ENCODE peak calls at places on chromosomes 6 and 20, in eight cellular contexts. One of them, this sample, is unnamed.

GRCh38 chr6:161836643-161837448 is 563.0 kb upstream of the AGPAT4 start:
- DNase-seq in iPS-NIHi11: no peak
- DNase-seq in Calu3: peak
- DNase-seq in NCI-H1105: no peak
- DNase-seq in endothelial cell: no peak
- DNase-seq in D341Med: no peak
- DNase-seq in HCEC 1CT: no peak
- DNase-seq in mesothelial cell of epicardium: no peak
- DNase-seq in this sample: no peak

GRCh38 chr6:129598244-129599187 is 111.5 kb downstream of the ARHGAP18 start:
- DNase-seq in iPS-NIHi11: peak
- DNase-seq in Calu3: peak
- DNase-seq in NCI-H1105: peak
- DNase-seq in endothelial cell: peak
- DNase-seq in D341Med: peak
- DNase-seq in HCEC 1CT: peak
- DNase-seq in mesothelial cell of epicardium: no peak
- DNase-seq in this sample: no peak

GRCh38 chr6:113432729-113433505 is 424.2 kb upstream of the MARCKS start:
- DNase-seq in iPS-NIHi11: no peak
- DNase-seq in Calu3: no peak
- DNase-seq in NCI-H1105: no peak
- DNase-seq in endothelial cell: no peak
- DNase-seq in D341Med: no peak
- DNase-seq in HCEC 1CT: peak
- DNase-seq in mesothelial cell of epicardium: no peak
- DNase-seq in this sample: no peak

GRCh38 chr6:111011360-111012142 is 29.7 kb downstream of the RPF2 start:
- DNase-seq in iPS-NIHi11: peak
- DNase-seq in Calu3: peak
- DNase-seq in NCI-H1105: peak
- DNase-seq in endothelial cell: peak
- DNase-seq in D341Med: peak
- DNase-seq in HCEC 1CT: peak
- DNase-seq in mesothelial cell of epicardium: no peak
- DNase-seq in this sample: no peak

GRCh38 chr6:11085758-11086435 is 7.7 kb upstream of the SMIM13 start:
- DNase-seq in iPS-NIHi11: no peak
- DNase-seq in Calu3: no peak
- DNase-seq in NCI-H1105: no peak
- DNase-seq in endothelial cell: no peak
- DNase-seq in D341Med: no peak
- DNase-seq in HCEC 1CT: no peak
- DNase-seq in mesothelial cell of epicardium: peak
- DNase-seq in this sample: no peak

GRCh38 chr20:21090738-21091120 is 15.4 kb downstream of the LINC00237 start:
- DNase-seq in iPS-NIHi11: no peak
- DNase-seq in Calu3: no peak
- DNase-seq in NCI-H1105: peak
- DNase-seq in endothelial cell: no peak
- DNase-seq in D341Med: no peak
- DNase-seq in HCEC 1CT: no peak
- DNase-seq in mesothelial cell of epicardium: no peak
- DNase-seq in this sample: no peak

GRCh38 chr20:1946762-1947534 is 46.9 kb downstream of the PDYN start:
- DNase-seq in iPS-NIHi11: peak
- DNase-seq in Calu3: no peak
- DNase-seq in NCI-H1105: no peak
- DNase-seq in endothelial cell: peak
- DNase-seq in D341Med: no peak
- DNase-seq in HCEC 1CT: peak
- DNase-seq in mesothelial cell of epicardium: peak
- DNase-seq in this sample: peak

GRCh38 chr6:57267586-57268293 is 45.6 kb upstream of the RAB23 start:
- DNase-seq in iPS-NIHi11: peak
- DNase-seq in Calu3: peak
- DNase-seq in NCI-H1105: peak
- DNase-seq in endothelial cell: peak
- DNase-seq in D341Med: peak
- DNase-seq in HCEC 1CT: peak
- DNase-seq in mesothelial cell of epicardium: no peak
- DNase-seq in this sample: peak

GRCh38 chr20:9024996-9025395 is 43.9 kb upstream of the PLCB4 start:
- DNase-seq in iPS-NIHi11: no peak
- DNase-seq in Calu3: no peak
- DNase-seq in NCI-H1105: no peak
- DNase-seq in endothelial cell: no peak
- DNase-seq in D341Med: no peak
- DNase-seq in HCEC 1CT: no peak
- DNase-seq in mesothelial cell of epicardium: no peak
- DNase-seq in this sample: no peak

This sample was measured in glutamatergic neuron.